ENCODE peak calls at places on chromosomes 7 and 10, in four cellular contexts. O, L, R and E are unnamed samples. For H3K4me1 and H3K36me3, the result is how much of the 10 kb centered on the place peaks cover.

GRCh38 chr7:47278043-47278442 is 303.9 kb downstream of the TNS3 start:
- DNase-seq in L (no peak), O (no peak), R (peak), E (no peak)

GRCh38 chr7:21580073-21580521 is 37.3 kb downstream of the DNAH11 start:
- DNase-seq in R (no peak), O (peak), L (no peak), E (no peak)

GRCh38 chr10:78386495-78386894 is 352.8 kb downstream of the RPS24 start:
- DNase-seq in R (no peak), O (no peak), L (no peak), E (no peak)

GRCh38 chr10:29839826-29840515 is 205.2 kb upstream of the SVIL start:
- DNase-seq in R (peak), O (no peak), L (peak), E (no peak)

GRCh38 chr10:84360634-84361365 is 32.4 kb downstream of the CCSER2 start:
- DNase-seq in R (no peak), O (peak), L (no peak), E (no peak)

GRCh38 chr10:16597656-16598055 is 76.0 kb upstream of the C1QL3 start:
- DNase-seq in L (no peak), O (no peak), R (no peak), E (peak)

GRCh38 chr7:30920584-30921539 is 9.2 kb downstream of the AQP1 start:
- DNase-seq in O (peak), L (peak), R (peak), E (no peak)

GRCh38 chr10:30491204-30491603 is 57.2 kb downstream of the MAP3K8 start:
- DNase-seq in L (no peak), R (no peak), O (peak), E (no peak)

GRCh38 chr7:65254061-65254460 is 119.6 kb upstream of the ZNF92 start:
- DNase-seq in R (no peak), O (no peak), L (no peak), E (no peak)

DNA sequence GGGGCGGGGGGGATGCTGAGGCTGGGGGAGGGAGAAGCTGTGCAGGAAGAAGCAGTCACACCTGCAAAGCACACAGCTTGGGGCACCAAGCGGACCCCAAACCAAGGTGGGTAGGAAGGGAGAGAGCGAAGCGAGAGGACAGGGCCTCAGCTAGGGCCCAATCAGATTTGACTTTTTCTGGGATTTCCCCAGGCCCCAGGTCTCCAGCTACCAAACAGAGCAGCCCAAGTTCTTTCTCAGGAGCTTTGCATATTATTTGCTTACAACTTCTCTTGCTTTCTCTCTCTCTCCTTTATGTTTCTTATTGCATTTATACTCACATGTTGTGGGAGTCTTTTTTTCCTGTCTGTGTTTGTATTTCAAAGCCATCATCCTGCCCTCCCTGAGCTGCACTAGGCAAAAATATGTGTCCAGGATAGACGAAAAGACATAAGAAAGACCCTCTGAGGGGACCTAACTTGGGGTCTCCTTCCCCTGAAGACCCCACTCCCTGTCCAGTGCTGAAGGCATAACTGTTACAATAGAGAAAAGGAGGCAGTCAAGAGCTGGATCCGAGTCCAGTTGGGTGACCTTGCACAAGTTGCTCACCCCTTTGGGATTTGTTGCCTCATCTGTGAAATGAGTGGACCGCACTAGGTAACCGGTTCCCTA is 50.6 kb upstream of the SMNDC1 start:
- DNase-seq in R (no peak), L (no peak), O (no peak), E (no peak)
- H3K4me1 ChIP-seq in R (under half), L (under half), O (under half), E (under half)

GRCh38 chr7:151815419-151815818 is 61.5 kb downstream of the PRKAG2 start:
- DNase-seq in L (no peak), O (no peak), R (no peak), E (no peak)

GRCh38 chr7:151812967-151813366 is 63.9 kb downstream of the PRKAG2 start:
- DNase-seq in L (no peak), R (no peak), O (no peak), E (no peak)

GRCh38 chr7:151813445-151813844 is 63.5 kb downstream of the PRKAG2 start:
- DNase-seq in R (no peak), O (no peak), L (no peak), E (no peak)

GRCh38 chr7:151813997-151814396 is 62.9 kb downstream of the PRKAG2 start:
- DNase-seq in L (no peak), O (no peak), R (no peak), E (no peak)

GRCh38 chr7:151814400-151814914 is 62.5 kb downstream of the PRKAG2 start:
- DNase-seq in O (no peak), R (no peak), L (no peak), E (no peak)
- H3K4me3 ChIP-seq in O (no peak), R (no peak), L (no peak), E (no peak)

GRCh38 chr10:103175580-103176285 is 17.3 kb downstream of the NT5C2 start:
- DNase-seq in O (no peak), R (no peak), L (no peak), E (no peak)
- H3K36me3 ChIP-seq in O (under half), R (under half), L (under half), E (under half)

GRCh38 chr7:98282727-98283126 is 1.2 kb downstream of the BRI3 start:
- DNase-seq in L (no peak), O (no peak), R (no peak), E (no peak)
- H3K4me1 ChIP-seq in L (under half), O (under half), R (half or more), E (under half)

DNA sequence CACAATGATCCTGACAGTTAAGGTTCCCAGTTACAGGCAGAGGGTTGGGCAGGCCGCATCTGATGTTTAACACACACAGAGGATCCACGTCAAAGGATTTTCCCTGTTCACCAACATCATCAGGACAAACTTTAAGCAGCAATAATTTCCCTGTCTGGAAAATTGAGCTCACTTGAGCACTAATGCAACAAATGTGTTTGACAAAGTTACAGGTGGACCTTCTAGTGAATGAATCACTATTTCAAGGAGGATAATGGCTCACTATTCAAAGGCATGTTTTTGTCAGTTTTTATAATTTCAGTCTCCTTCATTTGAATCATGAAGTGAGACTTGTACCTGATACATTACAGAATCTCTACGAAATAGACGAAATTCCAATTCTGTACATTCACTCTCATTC is 127.3 kb downstream of the DIP2C start:
- DNase-seq in R (no peak), L (no peak), O (no peak), E (no peak)
- H3K4me3 ChIP-seq in R (no peak), L (no peak), O (no peak), E (no peak)

DNA sequence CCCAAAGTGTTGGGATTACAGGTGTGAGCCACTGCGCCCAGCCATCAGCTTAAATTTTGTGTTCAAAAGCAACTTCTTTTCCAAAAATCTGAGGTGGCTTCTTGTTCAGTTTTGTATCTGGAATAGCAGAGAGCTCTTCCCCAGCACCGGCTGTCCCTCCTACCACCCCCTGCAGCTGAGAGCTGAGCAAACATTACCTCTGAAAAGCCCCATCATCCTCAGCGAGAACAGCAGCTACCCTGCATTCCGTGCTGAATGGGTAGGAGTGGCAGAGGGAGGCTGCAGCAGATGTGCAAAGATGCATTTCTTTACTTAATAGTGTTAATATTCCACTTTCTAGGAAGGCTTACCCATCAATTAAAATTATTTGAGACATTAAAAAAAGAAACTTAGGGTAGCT is 31.8 kb downstream of the CCM2 start:
- DNase-seq in O (no peak), L (no peak), R (no peak), E (no peak)
- H3K36me3 ChIP-seq in O (under half), L (under half), R (under half), E (under half)

GRCh38 chr10:124072106-124072505 is 21.3 kb downstream of the CHST15 start:
- DNase-seq in R (no peak), L (no peak), O (no peak), E (no peak)

GRCh38 chr10:124071141-124071540 is 22.3 kb downstream of the CHST15 start:
- DNase-seq in L (no peak), R (no peak), O (no peak), E (no peak)

GRCh38 chr10:124073642-124074377 is 19.6 kb downstream of the CHST15 start:
- DNase-seq in R (no peak), L (no peak), O (no peak), E (no peak)

GRCh38 chr10:124070666-124071065 is 22.7 kb downstream of the CHST15 start:
- DNase-seq in O (no peak), L (no peak), R (no peak), E (no peak)

GRCh38 chr10:124072541-124072940 is 20.9 kb downstream of the CHST15 start:
- DNase-seq in R (no peak), L (no peak), O (no peak), E (no peak)
- H3K4me1 ChIP-seq in R (under half), L (under half), O (under half), E (under half)

GRCh38 chr10:3828404-3829192 is 43.6 kb upstream of the KLF6 start:
- DNase-seq in L (no peak), O (peak), R (no peak), E (no peak)
- H3K4me3 ChIP-seq in L (peak), O (peak), R (no peak), E (peak)

GRCh38 chr10:109881481-109881880 is 41.8 kb downstream of the XPNPEP1 start:
- DNase-seq in L (no peak), R (no peak), O (no peak), E (no peak)
- H3K36me3 ChIP-seq in L (under half), R (under half), O (under half), E (under half)

GRCh38 chr7:67616517-67616916 is 619.9 kb downstream of the TYW1 start:
- DNase-seq in R (no peak), O (no peak), L (no peak), E (no peak)

GRCh38 chr7:67608806-67609205 is 612.2 kb downstream of the TYW1 start:
- DNase-seq in L (no peak), O (no peak), R (no peak), E (no peak)

GRCh38 chr7:67614843-67615242 is 618.2 kb downstream of the TYW1 start:
- DNase-seq in L (no peak), R (no peak), O (no peak), E (no peak)

DNA sequence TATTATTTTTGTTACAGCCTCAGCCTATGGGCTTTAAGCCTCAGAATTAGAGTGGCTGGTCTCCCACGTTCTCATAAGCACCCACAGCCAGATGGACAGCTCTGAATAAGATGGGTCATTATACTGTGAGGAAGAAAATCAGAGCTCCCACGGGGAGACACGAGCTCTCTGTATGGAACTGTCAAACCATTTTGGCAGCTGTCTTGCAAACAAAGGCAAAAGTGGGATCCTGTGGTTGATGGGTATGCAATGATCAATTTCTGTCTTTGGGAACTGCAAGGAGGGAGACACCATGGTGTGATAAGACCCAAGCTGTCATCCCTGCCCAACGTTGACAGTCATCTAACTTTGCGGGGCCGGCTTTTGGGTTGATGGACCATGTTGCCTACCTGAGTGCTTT is 614.3 kb downstream of the TYW1 start:
- DNase-seq in O (no peak), R (no peak), L (no peak), E (no peak)
- H3K4me1 ChIP-seq in O (under half), R (under half), L (under half), E (under half)